ENCODE peak calls at places on chromosomes 16 and 17, in seven cellular contexts. V is stomach, G is SK-N-SH, T is right cardiac atrium, F is IMR-90, D is astrocyte of the cerebellum, P is fibroblast of pulmonary artery. C is an unnamed sample.

GRCh38 chr16:87653234-87653633 is 50.9 kb downstream of the JPH3 start:
- DNase-seq in D (no peak), P (peak), G (peak), F (peak), V (no peak), T (peak), C (no peak)

GRCh38 chr17:55699178-55699865 is 23.3 kb downstream of the TMEM100 start:
- DNase-seq in T (no peak), G (no peak), V (no peak), F (no peak), P (no peak), D (no peak), C (peak)

GRCh38 chr16:27223226-27223610 is 19.9 kb downstream of the KDM8 start:
- DNase-seq in T (no peak), V (no peak), P (no peak), F (no peak), D (no peak), G (no peak), C (no peak)

GRCh38 chr17:8925808-8926207 is 39.7 kb downstream of the PIK3R5 start:
- DNase-seq in V (no peak), T (no peak), D (no peak), P (no peak), F (no peak), G (no peak), C (no peak)

GRCh38 chr17:19384723-19385391 is 2.1 kb downstream of the MFAP4 start:
- DNase-seq in F (peak), T (peak), G (peak), V (peak), D (no peak), P (peak), C (peak)

GRCh38 chr17:83029571-83029970 is 49.8 kb upstream of the METRNL start:
- DNase-seq in G (no peak), P (no peak), D (no peak), F (no peak), T (peak), V (no peak), C (no peak)

GRCh38 chr17:73101031-73101430 is 8.5 kb upstream of the SLC39A11 start:
- DNase-seq in T (no peak), P (no peak), F (no peak), V (peak), G (no peak), D (no peak), C (no peak)

GRCh38 chr17:17170346-17170976 is 35.7 kb downstream of the PLD6 start:
- DNase-seq in D (no peak), V (no peak), T (no peak), P (no peak), G (no peak), F (peak), C (peak)

GRCh38 chr16:57538235-57538711 is 1.9 kb upstream of the CCDC102A start:
- DNase-seq in P (no peak), F (no peak), T (no peak), G (no peak), D (no peak), V (peak), C (no peak)

GRCh38 chr17:7552621-7553051 is 3.8 kb downstream of the TNFSF12 start:
- DNase-seq in T (no peak), D (no peak), V (no peak), P (no peak), G (no peak), F (no peak), C (no peak)

GRCh38 chr16:88920618-88921602 is 54.5 kb upstream of the PABPN1L start:
- DNase-seq in G (peak), F (peak), T (peak), V (peak), P (peak), D (peak), C (peak)

GRCh38 chr17:75271955-75272847 is 1.2 kb upstream of the MIF4GD start:
- DNase-seq in P (peak), G (peak), V (no peak), T (peak), D (no peak), F (peak), C (no peak)

GRCh38 chr17:67021196-67021595 is 23.2 kb upstream of the CACNG1 start:
- DNase-seq in V (no peak), T (no peak), P (no peak), F (no peak), G (no peak), D (no peak), C (no peak)

GRCh38 chr16:74092336-74092735 is 204.3 kb upstream of the PSMD7 start:
- DNase-seq in P (no peak), T (no peak), G (no peak), F (no peak), D (no peak), V (no peak), C (no peak)

DNA sequence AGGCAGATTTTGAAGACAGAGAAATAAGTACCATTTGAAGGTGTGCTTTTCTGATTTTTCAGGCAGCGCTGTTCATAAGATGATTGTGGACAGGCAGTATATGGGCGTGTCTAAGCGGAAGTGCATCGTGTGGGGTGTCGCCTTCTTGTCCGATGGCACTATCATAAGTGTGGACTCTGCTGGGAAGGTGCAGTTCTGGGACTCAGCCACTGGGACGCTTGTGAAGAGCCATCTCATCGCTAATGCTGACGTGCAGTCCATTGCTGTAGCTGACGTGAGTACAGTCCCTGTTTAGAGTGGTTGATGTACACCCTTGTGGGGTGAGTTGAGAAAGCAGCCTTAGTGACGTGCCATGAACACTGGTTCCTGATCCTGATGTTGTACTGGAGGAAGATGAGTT is 10.7 kb downstream of the UTP4 start:
- DNase-seq in D (no peak), T (no peak), F (no peak), G (peak), V (no peak), P (peak), C (no peak)
- H3K4me3 ChIP-seq in D (no peak), T (no peak), F (no peak), G (no peak), V (no peak), P (no peak), C (no peak)

DNA sequence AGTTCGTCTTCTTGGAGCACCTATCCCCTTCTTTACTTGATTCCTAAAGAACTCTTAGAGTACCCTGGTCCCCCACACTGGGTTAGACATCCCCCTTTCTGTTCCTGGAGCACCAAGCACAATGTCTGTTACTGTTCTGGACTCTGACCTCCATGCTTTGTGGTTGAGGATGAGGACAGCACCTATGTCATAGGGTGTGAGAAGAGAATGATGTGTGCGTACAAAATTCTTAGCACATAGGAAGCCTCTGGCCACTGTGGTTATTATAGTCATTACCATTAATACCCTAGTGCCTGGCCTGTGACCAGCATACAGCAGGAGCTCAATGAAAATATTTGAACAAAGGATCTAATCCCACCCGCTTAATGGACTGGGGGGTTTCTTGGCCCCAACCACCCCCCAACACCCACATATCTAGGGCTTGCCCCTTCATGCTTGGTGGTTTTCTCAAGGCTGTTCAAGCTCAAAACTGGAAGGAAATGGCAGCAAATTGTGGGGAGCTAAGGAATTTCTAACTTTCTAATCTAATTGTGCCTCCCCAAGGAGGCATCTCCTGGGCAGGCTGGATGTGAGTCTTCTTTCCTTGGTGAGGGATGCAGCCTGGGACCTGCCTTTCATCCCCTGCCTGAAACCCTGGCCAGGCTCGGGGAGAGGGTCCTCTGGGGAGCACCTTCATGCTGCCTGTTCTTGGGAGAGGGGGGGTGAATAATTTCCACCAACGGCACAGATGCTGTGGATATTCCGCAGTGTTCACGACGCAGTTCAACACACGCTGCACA is 1.5 kb upstream of the CMIP start:
- DNase-seq in V (no peak), D (no peak), P (no peak), G (no peak), F (no peak), T (no peak), C (no peak)
- H3K4me3 ChIP-seq in V (no peak), D (no peak), P (no peak), G (no peak), F (no peak), T (no peak), C (no peak)

GRCh38 chr16:577796-578195 is 8.0 kb downstream of the PIGQ start:
- DNase-seq in V (no peak), T (no peak), G (no peak), P (no peak), D (no peak), F (no peak), C (no peak)

GRCh38 chr16:578232-578869 is 8.6 kb downstream of the PIGQ start:
- DNase-seq in P (no peak), T (peak), F (no peak), D (no peak), V (no peak), G (no peak), C (no peak)

GRCh38 chr16:576823-577201 is 7.0 kb downstream of the PIGQ start:
- DNase-seq in T (no peak), D (no peak), V (no peak), F (no peak), P (no peak), G (peak), C (no peak)

GRCh38 chr16:575354-576196 is 5.8 kb downstream of the PIGQ start:
- DNase-seq in T (no peak), G (no peak), V (no peak), D (no peak), F (no peak), P (no peak), C (no peak)

DNA sequence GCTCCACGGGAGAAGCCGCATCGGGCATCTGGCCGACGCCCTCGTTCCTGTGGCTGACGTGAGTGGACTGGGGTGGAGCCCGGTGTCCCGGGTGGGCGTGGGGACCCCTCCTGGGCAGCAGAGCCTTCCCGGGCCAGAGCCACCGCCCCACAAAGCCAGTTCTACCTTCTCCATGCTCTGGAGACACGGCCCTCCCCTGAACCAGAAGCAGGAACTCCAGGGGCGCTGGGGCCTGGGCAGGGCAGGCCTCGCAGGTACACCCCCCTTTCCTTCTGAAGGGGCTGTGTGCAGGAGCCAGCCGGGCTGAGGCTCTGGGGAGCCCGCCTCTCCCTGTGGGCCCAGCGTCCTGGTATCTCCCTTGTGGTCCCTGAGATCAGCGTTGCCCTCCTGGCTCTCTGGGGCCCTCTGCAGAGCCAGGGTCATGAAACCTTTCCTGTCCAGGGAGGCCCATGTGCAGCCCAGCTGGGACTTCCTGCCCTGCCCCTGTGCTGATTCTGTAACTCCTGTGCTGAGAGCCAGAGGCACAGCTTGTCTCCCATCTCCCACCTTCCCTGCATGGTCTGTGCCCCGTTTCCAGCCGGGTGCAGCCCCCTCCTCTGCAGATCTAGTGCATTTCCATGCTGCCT is 6.5 kb downstream of the PIGQ start:
- DNase-seq in G (no peak), D (no peak), P (no peak), F (no peak), T (no peak), V (no peak), C (no peak)
- H3K4me3 ChIP-seq in G (no peak), D (no peak), P (no peak), F (no peak), T (no peak), V (no peak), C (no peak)

DNA sequence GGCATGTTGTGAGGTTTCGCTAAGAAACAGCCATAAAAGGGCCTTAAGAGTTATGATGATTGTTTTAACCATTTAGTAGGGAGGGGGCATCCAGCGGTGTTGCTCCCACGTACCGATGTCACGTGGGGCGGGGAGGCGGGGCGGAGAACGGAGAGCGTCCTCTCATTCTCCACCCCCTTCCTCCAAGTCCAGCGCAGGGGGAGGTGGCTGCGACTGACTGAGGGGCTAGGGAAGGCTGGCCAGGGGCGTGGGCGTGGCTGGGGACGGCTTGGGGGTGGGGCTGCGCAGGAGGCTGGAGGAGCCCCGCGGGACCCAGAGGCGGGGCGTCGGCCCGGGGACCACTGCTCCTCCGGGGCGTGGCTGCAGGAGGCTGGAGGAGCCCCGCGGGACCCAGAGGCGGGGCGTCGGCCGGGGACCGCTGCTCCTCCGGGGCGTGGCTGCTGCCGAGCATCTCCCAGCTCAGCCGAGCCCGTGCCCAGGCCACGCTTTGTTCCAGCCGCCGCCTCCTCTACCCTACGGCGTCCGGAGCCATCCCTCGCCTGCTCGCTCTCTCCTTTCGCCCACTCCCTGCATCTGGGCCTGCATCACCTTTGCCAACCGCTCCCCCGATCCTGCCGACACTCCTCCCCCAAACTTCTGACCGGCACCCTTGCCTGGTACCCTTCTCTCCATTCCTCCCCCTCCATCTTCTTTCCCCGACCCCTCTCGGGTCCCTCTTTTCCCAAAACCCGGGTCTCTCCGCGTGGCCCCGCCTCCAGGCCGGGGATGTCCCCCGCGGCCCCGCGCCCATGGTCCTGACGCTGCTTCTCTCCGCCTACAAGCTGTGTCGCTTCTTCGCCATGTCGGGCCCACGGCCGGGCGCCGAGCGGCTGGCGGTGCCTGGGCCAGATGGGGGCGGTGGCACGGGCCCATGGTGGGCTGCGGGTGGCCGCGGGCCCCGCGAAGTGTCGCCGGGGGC is at the start of gene SARM1:
- DNase-seq in T (peak), P (peak), D (peak), G (peak), F (peak), V (peak), C (peak)
- H3K4me3 ChIP-seq in T (peak), P (peak), D (peak), G (peak), F (peak), V (peak), C (peak)

GRCh38 chr17:80924807-80925610 is 66.6 kb upstream of the CHMP6 start:
- DNase-seq in F (no peak), D (no peak), G (no peak), P (no peak), V (no peak), T (no peak), C (no peak)
- H3K4me3 ChIP-seq in F (no peak), D (no peak), G (no peak), P (no peak), V (no peak), T (no peak), C (no peak)

GRCh38 chr16:67662653-67663010 is 1.9 kb downstream of the PARD6A start:
- DNase-seq in G (no peak), P (no peak), F (no peak), T (no peak), D (no peak), V (no peak), C (no peak)

GRCh38 chr16:67660564-67661028 is at the start of gene PARD6A:
- DNase-seq in P (peak), V (peak), T (peak), D (peak), F (peak), G (peak), C (peak)

GRCh38 chr16:67661101-67661661 is 421 bp downstream of the PARD6A start:
- DNase-seq in T (peak), V (no peak), F (peak), D (peak), P (peak), G (peak), C (peak)

GRCh38 chr16:67663151-67663876 is 2.6 kb downstream of the PARD6A start:
- DNase-seq in T (peak), F (no peak), G (peak), P (no peak), V (no peak), D (no peak), C (no peak)

GRCh38 chr16:67661864-67662652 is 1.3 kb downstream of the PARD6A start:
- DNase-seq in F (no peak), D (no peak), V (no peak), T (peak), P (no peak), G (no peak), C (no peak)
- H3K4me3 ChIP-seq in F (no peak), D (no peak), V (no peak), T (no peak), P (no peak), G (no peak), C (no peak)

GRCh38 chr16:69083306-69083941 is 22.0 kb upstream of the HAS3 start:
- DNase-seq in F (no peak), V (no peak), T (no peak), P (no peak), G (no peak), D (no peak), C (no peak)

GRCh38 chr16:69084301-69084700 is 21.2 kb upstream of the HAS3 start:
- DNase-seq in F (peak), V (no peak), D (no peak), T (no peak), G (no peak), P (peak), C (no peak)

GRCh38 chr16:69088684-69089083 is 16.8 kb upstream of the HAS3 start:
- DNase-seq in T (no peak), V (no peak), P (no peak), F (no peak), D (no peak), G (no peak), C (no peak)

GRCh38 chr16:69087161-69087581 is 18.3 kb upstream of the HAS3 start:
- DNase-seq in V (no peak), P (peak), F (no peak), T (no peak), D (no peak), G (no peak), C (peak)

DNA sequence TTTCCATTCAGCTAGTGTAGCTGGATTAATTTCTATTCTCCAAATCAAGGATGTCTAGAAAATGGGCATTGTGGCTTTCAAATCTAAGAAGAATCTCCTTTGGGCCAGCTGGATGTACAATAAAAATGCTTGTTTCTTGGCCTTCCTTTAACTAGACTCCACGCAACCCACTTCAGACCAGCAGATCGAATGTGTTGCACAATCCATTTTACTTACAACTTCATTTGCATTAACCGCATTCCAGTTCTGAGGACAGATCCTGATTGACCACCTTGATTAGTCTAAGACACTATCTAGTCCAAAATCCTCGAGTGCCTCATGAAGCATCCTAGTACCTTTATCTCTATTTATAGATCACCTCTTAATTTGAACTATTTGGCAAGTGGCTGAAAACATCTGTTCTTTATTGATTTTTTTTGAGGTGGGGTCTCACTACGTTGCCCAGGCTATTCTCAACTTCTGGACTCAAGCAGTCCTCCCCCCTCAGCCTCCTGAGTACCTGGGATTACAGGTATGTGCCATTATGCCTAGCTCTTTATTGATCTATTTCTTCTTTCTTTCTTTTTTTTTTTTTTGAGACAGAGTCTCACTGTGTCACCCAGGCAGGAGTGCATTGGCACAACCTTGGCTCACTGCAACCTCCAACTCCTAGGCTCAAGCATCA is 20.3 kb upstream of the HAS3 start:
- DNase-seq in G (no peak), T (no peak), P (no peak), F (no peak), D (no peak), V (no peak), C (no peak)
- H3K4me3 ChIP-seq in G (no peak), T (no peak), P (no peak), F (no peak), D (no peak), V (no peak), C (no peak)

GRCh38 chr17:1478418-1478817 is 14.1 kb downstream of the MYO1C start:
- DNase-seq in T (no peak), V (no peak), P (no peak), F (no peak), G (no peak), D (no peak), C (no peak)

GRCh38 chr17:1473841-1474240 is 17.8 kb upstream of the CRK start:
- DNase-seq in G (no peak), T (no peak), P (no peak), F (no peak), D (no peak), V (no peak), C (no peak)

GRCh38 chr17:1473170-1473569 is 17.1 kb upstream of the CRK start:
- DNase-seq in P (no peak), V (no peak), D (no peak), T (no peak), G (no peak), F (no peak), C (no peak)

GRCh38 chr17:1474402-1475189 is 17.9 kb downstream of the MYO1C start:
- DNase-seq in P (no peak), T (no peak), F (no peak), V (no peak), G (no peak), D (no peak), C (no peak)

GRCh38 chr17:1475321-1475854 is 17.1 kb downstream of the MYO1C start:
- DNase-seq in V (no peak), F (no peak), P (no peak), T (no peak), D (no peak), G (no peak), C (peak)
- H3K4me3 ChIP-seq in V (no peak), F (no peak), P (no peak), T (no peak), D (no peak), G (no peak), C (no peak)